ENCODE peak calls at places on chromosomes 4 and X, in eight cellular contexts. W is heart left ventricle, Z is suprapubic skin, K is thoracic aorta, L is endothelial cell, N is BE2C, V is OCI-LY7, F is lower leg skin. R is an unnamed sample.

GRCh38 chr4:8516996-8517550 is 63.1 kb upstream of the GPR78 start:
- DNase-seq in W (no peak), Z (no peak), K (no peak), L (no peak), N (no peak), V (no peak), F (no peak), R (no peak)

GRCh38 chr4:184416913-184417734 is 57.2 kb downstream of the IRF2 start:
- DNase-seq in W (no peak), Z (no peak), K (no peak), L (no peak), N (no peak), V (peak), F (no peak), R (no peak)

GRCh38 chrX:32448320-32448719 is 763.0 kb downstream of the DMD start:
- DNase-seq in W (no peak), Z (no peak), K (no peak), L (no peak), N (no peak), V (peak), F (no peak), R (no peak)

GRCh38 chrX:66030505-66031317 is 9.2 kb downstream of the VSIG4 start:
- DNase-seq in W (no peak), Z (no peak), K (no peak), L (peak), N (no peak), V (peak), F (no peak), R (no peak)

GRCh38 chr4:53453385-53453784 is 75.9 kb downstream of the FIP1L1 start:
- DNase-seq in W (no peak), Z (no peak), K (no peak), L (no peak), N (no peak), V (no peak), F (no peak), R (no peak)

GRCh38 chr4:148067307-148067916 is 335.5 kb downstream of the ARHGAP10 start:
- DNase-seq in W (no peak), Z (no peak), K (no peak), L (no peak), N (no peak), V (no peak), F (peak), R (no peak)

GRCh38 chr4:25771672-25772071 is 91.1 kb downstream of the SEL1L3 start:
- DNase-seq in W (no peak), Z (no peak), K (no peak), L (no peak), N (no peak), V (no peak), F (no peak), R (no peak)

GRCh38 chrX:7347465-7347864 is 199.5 kb upstream of the PUDP start:
- DNase-seq in W (no peak), Z (no peak), K (no peak), L (no peak), N (no peak), V (no peak), F (no peak), R (no peak)

GRCh38 chr4:153318696-153319320 is 25.7 kb upstream of the MND1 start:
- DNase-seq in W (no peak), Z (no peak), K (no peak), L (no peak), N (peak), V (peak), F (no peak), R (peak)

GRCh38 chr4:41644288-41644914 is 104.1 kb downstream of the PHOX2B start:
- DNase-seq in W (peak), Z (peak), K (no peak), L (peak), N (peak), V (no peak), F (peak), R (peak)

GRCh38 chr4:1330761-1331590 is 16.0 kb upstream of the UVSSA start:
- DNase-seq in W (no peak), Z (peak), K (no peak), L (no peak), N (no peak), V (no peak), F (no peak), R (no peak)

GRCh38 chrX:74925210-74926088 is at the start of gene NEXMIF:
- DNase-seq in W (no peak), Z (no peak), K (no peak), L (peak), N (no peak), V (no peak), F (no peak), R (no peak)

GRCh38 chr4:82718067-82718935 is 80.3 kb downstream of the SCD5 start:
- DNase-seq in W (no peak), Z (no peak), K (no peak), L (no peak), N (no peak), V (no peak), F (no peak), R (no peak)

GRCh38 chr4:30945586-30945985 is 225.4 kb downstream of the PCDH7 start:
- DNase-seq in W (no peak), Z (no peak), K (no peak), L (no peak), N (no peak), V (no peak), F (no peak), R (no peak)

GRCh38 chrX:149643496-149643895 is 11.9 kb upstream of the TMEM185A start:
- DNase-seq in W (no peak), Z (no peak), K (no peak), L (no peak), N (no peak), V (no peak), F (no peak), R (no peak)

GRCh38 chr4:76430519-76431388 is 4.3 kb upstream of the SHROOM3 start:
- DNase-seq in W (no peak), Z (no peak), K (no peak), L (no peak), N (peak), V (peak), F (no peak), R (peak)

GRCh38 chrX:69072486-69073006 is 92.7 kb downstream of the PJA1 start:
- DNase-seq in W (no peak), Z (peak), K (no peak), L (no peak), N (peak), V (no peak), F (peak), R (no peak)

GRCh38 chrX:6226053-6226645 is 2.5 kb downstream of the NLGN4X start:
- DNase-seq in W (no peak), Z (no peak), K (no peak), L (peak), N (no peak), V (no peak), F (no peak), R (peak)

GRCh38 chrX:155094468-155095061 is 23.3 kb downstream of the BRCC3 start:
- DNase-seq in W (no peak), Z (no peak), K (no peak), L (peak), N (peak), V (peak), F (no peak), R (no peak)

GRCh38 chr4:64407000-64407399 is 2.2 kb downstream of the TECRL start:
- DNase-seq in W (no peak), Z (no peak), K (no peak), L (no peak), N (no peak), V (no peak), F (no peak), R (no peak)

GRCh38 chr4:146638801-146639351 is at the start of gene POU4F2:
- DNase-seq in W (no peak), Z (peak), K (no peak), L (peak), N (peak), V (no peak), F (no peak), R (peak)

GRCh38 chr4:111228874-111229273 is 606.0 kb upstream of the PITX2 start:
- DNase-seq in W (no peak), Z (no peak), K (no peak), L (no peak), N (no peak), V (no peak), F (no peak), R (no peak)

GRCh38 chrX:19382500-19383145 is 38.9 kb downstream of the PDHA1 start:
- DNase-seq in W (peak), Z (no peak), K (no peak), L (peak), N (peak), V (peak), F (peak), R (peak)

GRCh38 chrX:133335027-133335426 is 80.3 kb downstream of the GPC4 start:
- DNase-seq in W (peak), Z (no peak), K (no peak), L (peak), N (no peak), V (peak), F (no peak), R (peak)

GRCh38 chr4:148397771-148398170 is 44.4 kb downstream of the NR3C2 start:
- DNase-seq in W (no peak), Z (no peak), K (no peak), L (no peak), N (no peak), V (no peak), F (no peak), R (no peak)

GRCh38 chrX:8191022-8191421 is 20.0 kb upstream of the VCX2 start:
- DNase-seq in W (no peak), Z (no peak), K (no peak), L (no peak), N (no peak), V (no peak), F (peak), R (no peak)

GRCh38 chr4:158871050-158871724 is 102.4 kb downstream of the FNIP2 start:
- DNase-seq in W (no peak), Z (no peak), K (no peak), L (no peak), N (no peak), V (peak), F (no peak), R (no peak)

GRCh38 chr4:147078875-147079658 is 133.4 kb upstream of the TTC29 start:
- DNase-seq in W (peak), Z (no peak), K (no peak), L (no peak), N (peak), V (no peak), F (no peak), R (no peak)

GRCh38 chr4:110119880-110120279 is 78.5 kb downstream of the ELOVL6 start:
- DNase-seq in W (no peak), Z (no peak), K (no peak), L (no peak), N (no peak), V (no peak), F (no peak), R (no peak)

GRCh38 chr4:80678413-80678812 is 342.9 kb downstream of the CFAP299 start:
- DNase-seq in W (no peak), Z (no peak), K (no peak), L (no peak), N (no peak), V (no peak), F (no peak), R (no peak)
- TF ChIP-seq CTCF in W (no peak), Z (no peak), K (no peak), L (no peak), N (no peak), V (no peak), F (no peak), R (no peak)

GRCh38 chr4:98092833-98093439 is 50.3 kb downstream of the STPG2 start:
- DNase-seq in W (no peak), Z (no peak), K (no peak), L (no peak), N (peak), V (peak), F (no peak), R (no peak)
- TF ChIP-seq CTCF in W (peak), Z (no peak), K (no peak), L (peak), N (peak), V (peak), F (no peak), R (peak)

GRCh38 chr4:3340703-3341088 is 47.9 kb downstream of the RGS12 start:
- DNase-seq in W (peak), Z (peak), K (no peak), L (no peak), N (no peak), V (no peak), F (peak), R (no peak)
- TF ChIP-seq CTCF in W (peak), Z (no peak), K (no peak), L (no peak), N (no peak), V (no peak), F (no peak), R (no peak)

GRCh38 chrX:14243823-14244222 is 214.1 kb upstream of the GEMIN8 start:
- DNase-seq in W (no peak), Z (peak), K (no peak), L (no peak), N (no peak), V (no peak), F (no peak), R (no peak)
- TF ChIP-seq CTCF in W (no peak), Z (no peak), K (no peak), L (no peak), N (no peak), V (no peak), F (no peak), R (no peak)

R was measured in neural crest cell.